ENCODE peak calls at places on chromosomes 11 and 22, in four cellular contexts. Q, X, M and S are unnamed samples.

GRCh38 chr11:11461473-11461872 is 108.4 kb upstream of the CSNK2A3 start:
- DNase-seq in Q (no peak), X (no peak), M (no peak), S (no peak)

GRCh38 chr11:134514354-134514951 is 102.4 kb upstream of the B3GAT1 start:
- DNase-seq in Q (no peak), X (no peak), M (no peak), S (no peak)

GRCh38 chr11:111598546-111598945 is 3.7 kb upstream of the SIK2 start:
- DNase-seq in Q (no peak), X (no peak), M (no peak), S (no peak)

GRCh38 chr11:118708296-118708695 is 28.8 kb upstream of the TREH start:
- DNase-seq in Q (no peak), X (no peak), M (no peak), S (no peak)

GRCh38 chr22:48864748-48865147 is 962.9 kb downstream of the BRD1 start:
- DNase-seq in Q (no peak), X (no peak), M (no peak), S (no peak)

GRCh38 chr11:115626414-115626813 is 122.2 kb upstream of the CADM1 start:
- DNase-seq in Q (no peak), X (no peak), M (no peak), S (no peak)

GRCh38 chr22:33271390-33272161 is 213.4 kb upstream of the SYN3 start:
- DNase-seq in Q (peak; percentile 95), X (no peak), M (no peak), S (no peak)

GRCh38 chr11:19730373-19730772 is 17.7 kb downstream of the NAV2 start:
- DNase-seq in Q (no peak), X (no peak), M (no peak), S (no peak)

GRCh38 chr11:117945047-117945820 is 16.0 kb upstream of the TMPRSS13 start:
- DNase-seq in Q (no peak), X (no peak), M (no peak), S (peak; percentile 69)

GRCh38 chr11:82701847-82702520 is 31.7 kb downstream of the FAM181B start:
- DNase-seq in Q (no peak), X (peak; percentile 56), M (peak; percentile 29), S (peak; percentile 50)

GRCh38 chr11:6926208-6927029 is at the start of gene ZNF215:
- DNase-seq in Q (no peak), X (peak; percentile 94), M (peak; percentile 33), S (peak; percentile 74)

GRCh38 chr11:28815110-28815509 is 706.9 kb downstream of the METTL15 start:
- DNase-seq in Q (no peak), X (no peak), M (no peak), S (no peak)

GRCh38 chr22:46051646-46052045 is 74.7 kb upstream of the WNT7B start:
- DNase-seq in Q (no peak), X (no peak), M (no peak), S (no peak)

GRCh38 chr11:12248330-12248729 is 129.0 kb upstream of the PARVA start:
- DNase-seq in Q (no peak), X (no peak), M (no peak), S (peak; percentile 67)

GRCh38 chr11:124798991-124799383 is 1.2 kb downstream of the MSANTD2 start:
- DNase-seq in Q (no peak), X (no peak), M (no peak), S (peak; percentile 58)

GRCh38 chr11:125583496-125583895 is 9.2 kb upstream of the STT3A start:
- DNase-seq in Q (no peak), X (no peak), M (no peak), S (no peak)

GRCh38 chr22:42360348-42360747 is 71.9 kb downstream of the NFAM1 start:
- DNase-seq in Q (no peak), X (no peak), M (no peak), S (no peak)

GRCh38 chr11:124674168-124674517 is 439 bp downstream of the SPA17 start:
- DNase-seq in Q (no peak), X (no peak), M (peak; percentile 8), S (no peak)

GRCh38 chr22:39325392-39325932 is 6.0 kb upstream of the RPL3 start:
- DNase-seq in Q (no peak), X (no peak), M (no peak), S (no peak)
- TF ChIP-seq MAX in Q (no peak), X (no peak), M (no peak), S (no peak)

GRCh38 chr11:61569701-61570100 is 11.2 kb downstream of the SYT7 start:
- DNase-seq in Q (no peak), X (no peak), M (no peak), S (no peak)

GRCh38 chr11:61571869-61572268 is 9.0 kb downstream of the SYT7 start:
- DNase-seq in Q (no peak), X (no peak), M (no peak), S (no peak)

GRCh38 chr11:61571337-61571736 is 9.5 kb downstream of the SYT7 start:
- DNase-seq in Q (no peak), X (no peak), M (no peak), S (no peak)

GRCh38 chr11:61564936-61565696 is 15.8 kb downstream of the SYT7 start:
- DNase-seq in Q (no peak), X (no peak), M (no peak), S (no peak)

GRCh38 chr11:61567286-61568061 is 13.4 kb downstream of the SYT7 start:
- DNase-seq in Q (no peak), X (peak; percentile 95), M (peak; percentile 92), S (peak; percentile 69)
- H3K4me2 ChIP-seq in Q (no peak overlapping the region), X (peak overlapping the region; percentile 71), M (peak overlapping the region; percentile 79), S (no peak overlapping the region)

DNA sequence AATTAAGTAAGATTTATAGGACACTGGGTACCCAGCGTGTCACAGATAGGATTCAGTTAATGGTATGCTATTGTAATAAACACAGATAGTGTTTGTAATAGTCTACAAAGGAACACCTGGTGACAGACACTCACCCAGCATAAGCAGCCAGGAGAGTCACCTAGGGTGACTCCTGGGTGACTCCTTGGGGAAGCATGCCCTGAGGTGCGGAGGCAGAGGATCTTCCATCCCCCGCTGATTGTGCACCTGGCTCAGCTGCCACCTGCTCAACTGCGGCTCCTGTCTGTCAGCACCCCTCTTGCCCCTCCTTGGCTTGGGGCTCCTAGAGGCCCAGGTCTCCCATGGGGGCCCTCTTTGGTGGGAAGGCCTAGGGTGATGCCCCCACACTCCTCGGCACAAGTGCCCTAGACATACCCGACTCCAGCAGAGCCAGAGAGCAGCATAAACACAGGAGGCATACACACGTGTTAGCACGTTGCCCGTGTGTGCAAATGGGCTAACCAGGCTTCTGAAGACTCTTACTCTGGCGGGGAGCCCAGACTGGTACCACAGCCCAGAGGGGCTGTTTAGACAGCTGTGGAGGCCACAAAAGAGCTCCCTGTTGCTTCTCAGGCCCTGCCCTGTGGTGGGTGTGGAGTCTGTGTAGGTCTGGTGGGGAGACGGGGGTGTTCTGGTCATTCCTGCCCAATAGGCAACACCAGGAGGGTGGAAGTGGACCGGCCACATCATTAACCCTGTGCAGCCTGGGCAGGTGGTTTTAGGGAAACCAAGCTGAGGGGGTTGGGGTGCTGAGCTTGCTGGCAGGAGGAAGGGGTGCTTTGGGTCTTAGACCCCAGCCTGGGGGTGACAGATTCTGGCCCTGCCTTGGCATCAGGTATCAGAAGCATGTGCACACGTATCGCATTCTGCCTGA is 3.0 kb downstream of the INPPL1 start:
- DNase-seq in Q (no peak), X (no peak), M (no peak), S (no peak)
- TF ChIP-seq MAX in Q (no peak), X (no peak), M (no peak), S (no peak)

GRCh38 chr22:17007852-17008731 is at the start of gene GAB4:
- DNase-seq in Q (no peak), X (no peak), M (no peak), S (no peak)

GRCh38 chr22:17012267-17012666 is 4.2 kb upstream of the GAB4 start:
- DNase-seq in Q (no peak), X (no peak), M (no peak), S (no peak)

GRCh38 chr22:17009640-17010291 is 1.7 kb upstream of the GAB4 start:
- DNase-seq in Q (no peak), X (no peak), M (no peak), S (no peak)

DNA sequence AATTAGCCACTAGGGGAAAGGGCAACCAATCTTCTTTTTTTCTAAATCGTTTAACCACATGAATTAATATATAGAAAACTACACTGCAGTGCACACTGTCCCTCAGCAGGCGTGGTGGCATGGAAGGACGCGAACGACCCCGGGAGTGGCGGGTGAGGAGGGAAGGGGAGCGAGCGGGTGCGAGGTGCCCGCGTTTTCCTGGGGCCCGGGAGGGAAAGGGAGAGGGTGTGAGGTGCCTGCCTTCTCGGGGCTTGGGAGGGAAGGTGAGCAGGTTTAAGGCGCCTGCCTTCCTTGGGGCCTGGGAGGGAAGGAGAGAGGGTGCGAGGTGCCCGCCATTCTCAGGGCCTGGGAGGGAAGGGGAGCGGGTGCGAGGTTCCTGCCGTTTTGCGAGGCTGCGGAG is 765 bp downstream of the GAB4 start:
- DNase-seq in Q (no peak), X (no peak), M (no peak), S (no peak)
- H3K4me2 ChIP-seq in Q (no peak overlapping the region), X (no peak overlapping the region), M (no peak overlapping the region), S (no peak overlapping the region)

DNA sequence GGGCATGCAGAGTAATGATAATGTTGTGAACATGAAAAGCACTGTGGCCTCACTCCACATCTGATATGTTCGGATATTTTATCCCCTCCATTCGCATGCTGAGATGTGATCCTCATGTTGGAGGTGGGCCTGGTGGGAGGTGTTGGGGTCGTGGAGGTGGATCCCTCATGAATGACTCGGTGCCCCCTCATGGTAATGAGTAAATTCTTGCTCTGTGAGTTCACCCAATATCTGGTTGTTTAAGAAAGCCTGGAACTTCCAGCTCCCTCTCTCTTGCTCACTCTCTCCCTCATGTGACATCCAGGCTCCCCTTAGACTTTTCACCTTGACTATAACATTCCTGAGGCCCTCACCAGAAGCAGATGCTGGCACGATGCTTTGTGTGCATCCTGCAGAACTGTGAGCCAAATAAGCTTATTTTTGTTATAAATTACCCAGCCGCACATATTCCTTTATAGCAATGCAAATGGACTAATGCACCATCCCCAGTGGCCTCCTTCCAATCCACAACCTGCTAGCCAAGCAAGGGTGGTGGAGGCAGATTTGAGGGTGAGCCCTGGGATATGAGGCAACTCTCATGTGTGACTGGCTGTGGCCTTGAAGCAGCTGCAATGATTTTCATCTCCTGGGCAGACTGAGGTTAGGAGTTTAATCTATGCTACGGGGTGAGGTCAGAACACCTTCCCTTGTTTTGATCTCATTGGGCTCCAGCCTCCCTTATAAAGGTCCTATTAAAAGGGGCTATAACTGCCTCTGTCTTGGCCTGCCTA is 276.5 kb downstream of the ETS1 start:
- DNase-seq in Q (no peak), X (no peak), M (no peak), S (no peak)
- TF ChIP-seq MAX in Q (no peak), X (no peak), M (no peak), S (no peak)

DNA sequence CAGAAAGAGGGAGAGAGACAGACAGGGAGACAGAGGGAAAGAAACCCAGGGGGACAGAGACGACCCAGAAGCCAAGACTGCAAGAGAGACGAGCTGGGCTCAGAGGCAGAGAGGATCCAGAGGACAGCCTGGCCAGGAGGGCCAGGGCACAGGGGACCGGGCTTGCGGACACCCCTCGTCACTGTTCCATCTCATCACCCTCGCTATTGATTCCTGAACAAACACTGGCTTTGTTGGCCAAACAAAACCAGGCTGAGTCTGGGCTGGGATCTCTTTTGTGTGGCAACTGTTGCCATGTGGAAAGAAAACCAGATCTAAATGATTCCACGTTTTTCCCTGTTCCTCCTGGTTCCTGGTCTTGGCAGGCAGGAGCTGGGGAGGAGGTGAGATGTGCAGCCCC is 339.4 kb downstream of the MN1 start:
- DNase-seq in Q (no peak), X (no peak), M (no peak), S (no peak)
- H3K4me2 ChIP-seq in Q (no peak overlapping the region), X (no peak overlapping the region), M (peak overlapping the region; percentile 5), S (no peak overlapping the region)

GRCh38 chr22:21697866-21698265 is 32.1 kb downstream of the PPIL2 start:
- DNase-seq in Q (no peak), X (peak; percentile 51), M (no peak), S (no peak)
- TF ChIP-seq MAX in Q (no peak), X (no peak), M (no peak), S (no peak)

GRCh38 chr11:93957553-93957952 is 63.6 kb upstream of the HEPHL1 start:
- DNase-seq in Q (no peak), X (no peak), M (no peak), S (no peak)
- H3K4me2 ChIP-seq in Q (no peak overlapping the region), X (no peak overlapping the region), M (no peak overlapping the region), S (no peak overlapping the region)